ENCODE peak calls at places on chromosomes 12 and 14, in nine cellular contexts. K is stimulated activated CD8-positive, alpha-beta memory T cell treated with anti-CD3 and anti-CD28 coated beads, Interleukin-2, amount 100 ng/mL, for 1 hour; B is germinal center; A is activated gamma-delta T cell treated with Interleukin-2 at 50 U/mL for 16 hours; V is lung; M is fibroblast of pulmonary artery; E is effector CD4-positive, alpha-beta T cell; Z is EL; G is activated T-helper 1 cell treated with anti-CD3 and anti-CD28 coated beads, Interleukin-2, amount 50 U/mL, for 16 hours. H is an unnamed sample.

GRCh38 chr14:37114039-37114438 is 58.4 kb downstream of the SLC25A21 start:
- DNase-seq in A (no peak), E (no peak), M (no peak), G (no peak), Z (peak), B (no peak), V (no peak), K (no peak), H (no peak)

GRCh38 chr12:101407054-101407437 is 526 bp downstream of the ARL1 start:
- DNase-seq in M (no peak), Z (no peak), A (no peak), B (peak), E (no peak), G (no peak), V (peak), K (no peak), H (no peak)

GRCh38 chr12:66301944-66302826 is at the start of gene HELB:
- DNase-seq in K (peak), E (peak), A (peak), V (peak), Z (peak), G (peak), M (peak), B (peak), H (peak)

GRCh38 chr12:10354502-10354901 is 35.3 kb downstream of the KLRK1 start:
- DNase-seq in K (no peak), A (no peak), V (no peak), Z (peak), E (no peak), B (no peak), G (no peak), M (peak), H (no peak)

GRCh38 chr12:109255377-109255776 is 53.7 kb downstream of the FOXN4 start:
- DNase-seq in B (no peak), M (peak), Z (peak), G (no peak), E (no peak), V (no peak), K (no peak), A (no peak), H (no peak)

GRCh38 chr12:27554421-27555186 is 30.6 kb downstream of the PPFIBP1 start:
- DNase-seq in A (no peak), V (peak), Z (peak), K (no peak), E (no peak), M (peak), B (no peak), G (no peak), H (no peak)

GRCh38 chr14:68377056-68377455 is 415.8 kb downstream of the ZFP36L1 start:
- DNase-seq in A (no peak), E (no peak), M (no peak), B (no peak), K (no peak), Z (no peak), G (no peak), V (no peak), H (no peak)

GRCh38 chr12:64739778-64740177 is 19.4 kb downstream of the GNS start:
- DNase-seq in B (no peak), V (no peak), Z (peak), K (no peak), G (no peak), E (no peak), A (no peak), M (no peak), H (no peak)

GRCh38 chr12:66024966-66025365 is 105.6 kb downstream of the LLPH start:
- DNase-seq in B (no peak), V (no peak), Z (no peak), K (no peak), G (no peak), M (no peak), A (no peak), E (no peak), H (no peak)

GRCh38 chr14:106691601-106692291 is 1165.4 kb downstream of the TMEM121 start:
- DNase-seq in G (peak), M (no peak), K (no peak), V (no peak), B (peak), Z (peak), E (peak), A (peak), H (peak)

GRCh38 chr14:65412189-65412846 is at the start of gene FUT8:
- DNase-seq in A (peak), M (peak), B (peak), E (peak), Z (peak), V (peak), K (peak), G (peak), H (peak)

GRCh38 chr14:100110801-100111200 is 45.6 kb downstream of the EVL start:
- DNase-seq in B (no peak), E (no peak), Z (no peak), K (no peak), G (no peak), V (no peak), A (no peak), M (no peak), H (no peak)

GRCh38 chr12:68109001-68109400 is 50.5 kb downstream of the IFNG start:
- DNase-seq in B (no peak), V (no peak), E (no peak), K (no peak), M (no peak), G (no peak), A (no peak), Z (no peak), H (no peak)

GRCh38 chr14:23728791-23729190 is 92.6 kb downstream of the DHRS2 start:
- DNase-seq in M (no peak), B (no peak), Z (no peak), E (no peak), A (no peak), K (no peak), V (no peak), G (no peak), H (no peak)

GRCh38 chr12:24748326-24748725 is 200.6 kb downstream of the BCAT1 start:
- DNase-seq in K (no peak), A (no peak), G (no peak), E (no peak), B (no peak), M (no peak), V (no peak), Z (no peak), H (no peak)

GRCh38 chr14:67620217-67620789 is 583 bp downstream of the ARG2 start:
- DNase-seq in K (no peak), Z (peak), M (peak), V (no peak), A (no peak), G (no peak), B (no peak), E (no peak), H (no peak)

GRCh38 chr12:70543444-70543843 is 93.8 kb downstream of the PTPRB start:
- DNase-seq in K (no peak), V (no peak), A (no peak), Z (peak), M (peak), G (no peak), E (no peak), B (no peak), H (no peak)

GRCh38 chr14:34465069-34465859 is 3.2 kb upstream of the SPTSSA start:
- DNase-seq in B (no peak), G (no peak), M (peak), Z (peak), K (no peak), A (no peak), E (no peak), V (no peak), H (no peak)

GRCh38 chr14:75277796-75278421 is 719 bp upstream of the FOS start:
- DNase-seq in K (no peak), B (no peak), G (no peak), A (no peak), E (no peak), Z (no peak), M (peak), V (no peak), H (no peak)

GRCh38 chr14:54567224-54567633 is 301 bp downstream of the SAMD4A start:
- DNase-seq in A (no peak), E (no peak), V (peak), B (no peak), K (no peak), Z (peak), M (no peak), G (no peak), H (no peak)

GRCh38 chr12:123076604-123077297 is 74.1 kb downstream of the PITPNM2 start:
- DNase-seq in G (peak), M (no peak), K (peak), A (peak), B (no peak), E (peak), Z (peak), V (no peak), H (peak)

GRCh38 chr12:42660968-42661937 is 71.7 kb upstream of the PRICKLE1 start:
- DNase-seq in A (no peak), M (no peak), E (no peak), B (no peak), K (no peak), Z (no peak), V (no peak), G (no peak), H (no peak)

GRCh38 chr12:109892165-109892715 is 7.8 kb upstream of the TCHP start:
- DNase-seq in A (no peak), G (no peak), K (no peak), E (no peak), B (no peak), V (no peak), Z (no peak), M (no peak), H (no peak)

GRCh38 chr12:77488041-77488620 is 342.6 kb upstream of the NAV3 start:
- DNase-seq in B (no peak), M (peak), V (no peak), G (no peak), Z (peak), E (no peak), A (no peak), K (no peak), H (no peak)

GRCh38 chr12:82746668-82747067 is 60.0 kb downstream of the TMTC2 start:
- DNase-seq in V (no peak), G (no peak), Z (peak), B (no peak), E (no peak), K (no peak), M (no peak), A (no peak), H (no peak)

GRCh38 chr14:96272777-96273471 is 16.9 kb downstream of the BDKRB1 start:
- DNase-seq in B (no peak), G (no peak), M (no peak), V (no peak), K (no peak), A (no peak), E (no peak), Z (peak), H (no peak)

GRCh38 chr12:23423097-23423687 is 526.3 kb downstream of the SOX5 start:
- DNase-seq in V (no peak), M (no peak), K (no peak), Z (no peak), G (no peak), E (no peak), A (no peak), B (no peak), H (no peak)

GRCh38 chr14:105422695-105423487 is 3.3 kb downstream of the MTA1 start:
- DNase-seq in V (no peak), K (no peak), M (no peak), B (no peak), E (no peak), Z (no peak), G (no peak), A (no peak), H (no peak)

GRCh38 chr14:20417250-20418186 is 4.2 kb upstream of the TEP1 start:
- DNase-seq in B (no peak), Z (no peak), K (no peak), V (no peak), G (no peak), E (no peak), A (no peak), M (no peak), H (no peak)

GRCh38 chr12:119870462-119870861 is 6.7 kb downstream of the CIT start:
- DNase-seq in Z (peak), B (no peak), V (no peak), K (no peak), G (no peak), M (no peak), E (no peak), A (no peak), H (no peak)

GRCh38 chr12:122147514-122148290 is 26.3 kb downstream of the IL31 start:
- DNase-seq in A (no peak), G (no peak), V (no peak), E (no peak), K (no peak), M (no peak), Z (no peak), B (no peak), H (no peak)

GRCh38 chr12:6201775-6202292 is 1.6 kb downstream of the CD9 start:
- DNase-seq in M (no peak), E (no peak), G (no peak), B (no peak), A (no peak), K (no peak), Z (peak), V (no peak), H (no peak)

GRCh38 chr12:101527682-101528081 is 52.5 kb downstream of the SPIC start:
- DNase-seq in A (no peak), Z (no peak), K (no peak), B (no peak), V (no peak), E (no peak), G (no peak), M (no peak), H (no peak)

H was measured in naive thymus-derived CD8-positive, alpha-beta T cell.